ENCODE peak calls at places on chromosome 10, in nine cellular contexts. One of them, this sample, is unnamed.

GRCh38 chr10:25175527-25176420 is 973 bp downstream of the GPR158 start:
- DNase-seq in CD8-positive, alpha-beta memory T cell: no peak
- DNase-seq in iris pigment epithelial cell: peak
- DNase-seq in right lobe of liver: peak
- DNase-seq in right cardiac atrium: no peak
- DNase-seq in DMS153: no peak
- DNase-seq in stimulated activated CD4-positive, alpha-beta T cell treated with anti-CD3 and anti-CD28 coated beads, Interleukin-12 subunit alpha, Interleukin-12 subunit beta, amount 100 ng/mL, for 4 hours: no peak
- DNase-seq in NCI-H510A treated with DMSO at 0.1 percent for 48 hours: no peak
- DNase-seq in ureter: no peak
- DNase-seq in this sample: peak

GRCh38 chr10:120184547-120185337 is 272.3 kb upstream of the PLPP4 start:
- DNase-seq in CD8-positive, alpha-beta memory T cell: no peak
- DNase-seq in iris pigment epithelial cell: no peak
- DNase-seq in right lobe of liver: no peak
- DNase-seq in right cardiac atrium: no peak
- DNase-seq in DMS153: peak
- DNase-seq in stimulated activated CD4-positive, alpha-beta T cell treated with anti-CD3 and anti-CD28 coated beads, Interleukin-12 subunit alpha, Interleukin-12 subunit beta, amount 100 ng/mL, for 4 hours: no peak
- DNase-seq in NCI-H510A treated with DMSO at 0.1 percent for 48 hours: peak
- DNase-seq in ureter: no peak
- DNase-seq in this sample: no peak

GRCh38 chr10:4221315-4221714 is 436.3 kb upstream of the KLF6 start:
- DNase-seq in CD8-positive, alpha-beta memory T cell: no peak
- DNase-seq in iris pigment epithelial cell: peak
- DNase-seq in right lobe of liver: no peak
- DNase-seq in right cardiac atrium: no peak
- DNase-seq in DMS153: no peak
- DNase-seq in stimulated activated CD4-positive, alpha-beta T cell treated with anti-CD3 and anti-CD28 coated beads, Interleukin-12 subunit alpha, Interleukin-12 subunit beta, amount 100 ng/mL, for 4 hours: no peak
- DNase-seq in NCI-H510A treated with DMSO at 0.1 percent for 48 hours: no peak
- DNase-seq in ureter: no peak
- DNase-seq in this sample: no peak

GRCh38 chr10:110399163-110400094 is 94.7 kb upstream of the SMNDC1 start:
- DNase-seq in CD8-positive, alpha-beta memory T cell: no peak
- DNase-seq in iris pigment epithelial cell: peak
- DNase-seq in right lobe of liver: no peak
- DNase-seq in right cardiac atrium: no peak
- DNase-seq in DMS153: no peak
- DNase-seq in stimulated activated CD4-positive, alpha-beta T cell treated with anti-CD3 and anti-CD28 coated beads, Interleukin-12 subunit alpha, Interleukin-12 subunit beta, amount 100 ng/mL, for 4 hours: no peak
- DNase-seq in NCI-H510A treated with DMSO at 0.1 percent for 48 hours: no peak
- DNase-seq in ureter: peak
- DNase-seq in this sample: peak

GRCh38 chr10:121942749-121943148 is 14.9 kb upstream of the ATE1 start:
- DNase-seq in CD8-positive, alpha-beta memory T cell: no peak
- DNase-seq in iris pigment epithelial cell: peak
- DNase-seq in right lobe of liver: no peak
- DNase-seq in right cardiac atrium: no peak
- DNase-seq in DMS153: no peak
- DNase-seq in stimulated activated CD4-positive, alpha-beta T cell treated with anti-CD3 and anti-CD28 coated beads, Interleukin-12 subunit alpha, Interleukin-12 subunit beta, amount 100 ng/mL, for 4 hours: no peak
- DNase-seq in NCI-H510A treated with DMSO at 0.1 percent for 48 hours: no peak
- DNase-seq in ureter: no peak
- DNase-seq in this sample: peak

GRCh38 chr10:19579841-19580240 is 236.4 kb upstream of the PLXDC2 start:
- DNase-seq in CD8-positive, alpha-beta memory T cell: no peak
- DNase-seq in iris pigment epithelial cell: no peak
- DNase-seq in right lobe of liver: no peak
- DNase-seq in right cardiac atrium: no peak
- DNase-seq in DMS153: no peak
- DNase-seq in stimulated activated CD4-positive, alpha-beta T cell treated with anti-CD3 and anti-CD28 coated beads, Interleukin-12 subunit alpha, Interleukin-12 subunit beta, amount 100 ng/mL, for 4 hours: no peak
- DNase-seq in NCI-H510A treated with DMSO at 0.1 percent for 48 hours: no peak
- DNase-seq in ureter: no peak
- DNase-seq in this sample: no peak

GRCh38 chr10:21184216-21184615 is 287.1 kb upstream of the NEBL start:
- DNase-seq in CD8-positive, alpha-beta memory T cell: no peak
- DNase-seq in iris pigment epithelial cell: peak
- DNase-seq in right lobe of liver: no peak
- DNase-seq in right cardiac atrium: no peak
- DNase-seq in DMS153: peak
- DNase-seq in stimulated activated CD4-positive, alpha-beta T cell treated with anti-CD3 and anti-CD28 coated beads, Interleukin-12 subunit alpha, Interleukin-12 subunit beta, amount 100 ng/mL, for 4 hours: no peak
- DNase-seq in NCI-H510A treated with DMSO at 0.1 percent for 48 hours: peak
- DNase-seq in ureter: no peak
- DNase-seq in this sample: peak

GRCh38 chr10:101062231-101063161 is 707 bp downstream of the KAZALD1 start:
- DNase-seq in CD8-positive, alpha-beta memory T cell: peak
- DNase-seq in iris pigment epithelial cell: peak
- DNase-seq in right lobe of liver: peak
- DNase-seq in right cardiac atrium: peak
- DNase-seq in DMS153: peak
- DNase-seq in stimulated activated CD4-positive, alpha-beta T cell treated with anti-CD3 and anti-CD28 coated beads, Interleukin-12 subunit alpha, Interleukin-12 subunit beta, amount 100 ng/mL, for 4 hours: peak
- DNase-seq in NCI-H510A treated with DMSO at 0.1 percent for 48 hours: peak
- DNase-seq in ureter: no peak
- DNase-seq in this sample: peak

GRCh38 chr10:86306628-86307278 is 59.8 kb downstream of the GRID1 start:
- DNase-seq in CD8-positive, alpha-beta memory T cell: no peak
- DNase-seq in iris pigment epithelial cell: peak
- DNase-seq in right lobe of liver: peak
- DNase-seq in right cardiac atrium: no peak
- DNase-seq in DMS153: no peak
- DNase-seq in stimulated activated CD4-positive, alpha-beta T cell treated with anti-CD3 and anti-CD28 coated beads, Interleukin-12 subunit alpha, Interleukin-12 subunit beta, amount 100 ng/mL, for 4 hours: no peak
- DNase-seq in NCI-H510A treated with DMSO at 0.1 percent for 48 hours: no peak
- DNase-seq in ureter: no peak
- DNase-seq in this sample: peak

GRCh38 chr10:50417486-50417905 is 166.2 kb upstream of the ASAH2 start:
- DNase-seq in CD8-positive, alpha-beta memory T cell: no peak
- DNase-seq in iris pigment epithelial cell: no peak
- DNase-seq in right lobe of liver: peak
- DNase-seq in right cardiac atrium: peak
- DNase-seq in DMS153: no peak
- DNase-seq in stimulated activated CD4-positive, alpha-beta T cell treated with anti-CD3 and anti-CD28 coated beads, Interleukin-12 subunit alpha, Interleukin-12 subunit beta, amount 100 ng/mL, for 4 hours: no peak
- DNase-seq in NCI-H510A treated with DMSO at 0.1 percent for 48 hours: no peak
- DNase-seq in ureter: no peak
- DNase-seq in this sample: peak

GRCh38 chr10:28445511-28445910 is 87.4 kb upstream of the WAC start:
- DNase-seq in CD8-positive, alpha-beta memory T cell: no peak
- DNase-seq in iris pigment epithelial cell: no peak
- DNase-seq in right lobe of liver: no peak
- DNase-seq in right cardiac atrium: no peak
- DNase-seq in DMS153: no peak
- DNase-seq in stimulated activated CD4-positive, alpha-beta T cell treated with anti-CD3 and anti-CD28 coated beads, Interleukin-12 subunit alpha, Interleukin-12 subunit beta, amount 100 ng/mL, for 4 hours: no peak
- DNase-seq in NCI-H510A treated with DMSO at 0.1 percent for 48 hours: no peak
- DNase-seq in ureter: no peak
- DNase-seq in this sample: no peak

GRCh38 chr10:48612241-48612943 is 7.5 kb upstream of the ARHGAP22 start:
- DNase-seq in CD8-positive, alpha-beta memory T cell: no peak
- DNase-seq in iris pigment epithelial cell: no peak
- DNase-seq in right lobe of liver: no peak
- DNase-seq in right cardiac atrium: no peak
- DNase-seq in DMS153: no peak
- DNase-seq in stimulated activated CD4-positive, alpha-beta T cell treated with anti-CD3 and anti-CD28 coated beads, Interleukin-12 subunit alpha, Interleukin-12 subunit beta, amount 100 ng/mL, for 4 hours: no peak
- DNase-seq in NCI-H510A treated with DMSO at 0.1 percent for 48 hours: no peak
- DNase-seq in ureter: no peak
- DNase-seq in this sample: no peak

GRCh38 chr10:111481271-111482073 is 404.6 kb downstream of the ADRA2A start:
- DNase-seq in CD8-positive, alpha-beta memory T cell: no peak
- DNase-seq in iris pigment epithelial cell: no peak
- DNase-seq in right lobe of liver: no peak
- DNase-seq in right cardiac atrium: no peak
- DNase-seq in DMS153: no peak
- DNase-seq in stimulated activated CD4-positive, alpha-beta T cell treated with anti-CD3 and anti-CD28 coated beads, Interleukin-12 subunit alpha, Interleukin-12 subunit beta, amount 100 ng/mL, for 4 hours: no peak
- DNase-seq in NCI-H510A treated with DMSO at 0.1 percent for 48 hours: no peak
- DNase-seq in ureter: no peak
- DNase-seq in this sample: no peak

GRCh38 chr10:67663449-67664087 is 32.4 kb downstream of the CTNNA3 start:
- DNase-seq in CD8-positive, alpha-beta memory T cell: no peak
- DNase-seq in iris pigment epithelial cell: no peak
- DNase-seq in right lobe of liver: no peak
- DNase-seq in right cardiac atrium: no peak
- DNase-seq in DMS153: no peak
- DNase-seq in stimulated activated CD4-positive, alpha-beta T cell treated with anti-CD3 and anti-CD28 coated beads, Interleukin-12 subunit alpha, Interleukin-12 subunit beta, amount 100 ng/mL, for 4 hours: no peak
- DNase-seq in NCI-H510A treated with DMSO at 0.1 percent for 48 hours: no peak
- DNase-seq in ureter: no peak
- DNase-seq in this sample: no peak

GRCh38 chr10:66180651-66181318 is 745.1 kb upstream of the LRRTM3 start:
- DNase-seq in CD8-positive, alpha-beta memory T cell: no peak
- DNase-seq in iris pigment epithelial cell: peak
- DNase-seq in right lobe of liver: no peak
- DNase-seq in right cardiac atrium: no peak
- DNase-seq in DMS153: peak
- DNase-seq in stimulated activated CD4-positive, alpha-beta T cell treated with anti-CD3 and anti-CD28 coated beads, Interleukin-12 subunit alpha, Interleukin-12 subunit beta, amount 100 ng/mL, for 4 hours: no peak
- DNase-seq in NCI-H510A treated with DMSO at 0.1 percent for 48 hours: peak
- DNase-seq in ureter: no peak
- DNase-seq in this sample: peak

GRCh38 chr10:96491303-96491702 is 22.4 kb downstream of the TLL2 start:
- DNase-seq in CD8-positive, alpha-beta memory T cell: no peak
- DNase-seq in iris pigment epithelial cell: no peak
- DNase-seq in right lobe of liver: no peak
- DNase-seq in right cardiac atrium: no peak
- DNase-seq in DMS153: no peak
- DNase-seq in stimulated activated CD4-positive, alpha-beta T cell treated with anti-CD3 and anti-CD28 coated beads, Interleukin-12 subunit alpha, Interleukin-12 subunit beta, amount 100 ng/mL, for 4 hours: no peak
- DNase-seq in NCI-H510A treated with DMSO at 0.1 percent for 48 hours: peak
- DNase-seq in ureter: no peak
- DNase-seq in this sample: peak

GRCh38 chr10:75955953-75956352 is 524.5 kb downstream of the LRMDA start:
- DNase-seq in CD8-positive, alpha-beta memory T cell: no peak
- DNase-seq in iris pigment epithelial cell: no peak
- DNase-seq in right lobe of liver: no peak
- DNase-seq in right cardiac atrium: no peak
- DNase-seq in DMS153: no peak
- DNase-seq in stimulated activated CD4-positive, alpha-beta T cell treated with anti-CD3 and anti-CD28 coated beads, Interleukin-12 subunit alpha, Interleukin-12 subunit beta, amount 100 ng/mL, for 4 hours: no peak
- DNase-seq in NCI-H510A treated with DMSO at 0.1 percent for 48 hours: no peak
- DNase-seq in ureter: no peak
- DNase-seq in this sample: no peak

GRCh38 chr10:110762109-110762848 is 109.4 kb upstream of the PDCD4 start:
- DNase-seq in CD8-positive, alpha-beta memory T cell: no peak
- DNase-seq in iris pigment epithelial cell: no peak
- DNase-seq in right lobe of liver: no peak
- DNase-seq in right cardiac atrium: no peak
- DNase-seq in DMS153: peak
- DNase-seq in stimulated activated CD4-positive, alpha-beta T cell treated with anti-CD3 and anti-CD28 coated beads, Interleukin-12 subunit alpha, Interleukin-12 subunit beta, amount 100 ng/mL, for 4 hours: no peak
- DNase-seq in NCI-H510A treated with DMSO at 0.1 percent for 48 hours: peak
- DNase-seq in ureter: no peak
- DNase-seq in this sample: no peak

GRCh38 chr10:85611093-85611740 is 755.4 kb downstream of the GRID1 start:
- DNase-seq in CD8-positive, alpha-beta memory T cell: no peak
- DNase-seq in iris pigment epithelial cell: no peak
- DNase-seq in right lobe of liver: no peak
- DNase-seq in right cardiac atrium: no peak
- DNase-seq in DMS153: no peak
- DNase-seq in stimulated activated CD4-positive, alpha-beta T cell treated with anti-CD3 and anti-CD28 coated beads, Interleukin-12 subunit alpha, Interleukin-12 subunit beta, amount 100 ng/mL, for 4 hours: no peak
- DNase-seq in NCI-H510A treated with DMSO at 0.1 percent for 48 hours: no peak
- DNase-seq in ureter: peak
- DNase-seq in this sample: no peak

GRCh38 chr10:70272925-70273316 is 10.9 kb downstream of the NPFFR1 start:
- DNase-seq in CD8-positive, alpha-beta memory T cell: no peak
- DNase-seq in iris pigment epithelial cell: peak
- DNase-seq in right lobe of liver: no peak
- DNase-seq in right cardiac atrium: no peak
- DNase-seq in DMS153: peak
- DNase-seq in stimulated activated CD4-positive, alpha-beta T cell treated with anti-CD3 and anti-CD28 coated beads, Interleukin-12 subunit alpha, Interleukin-12 subunit beta, amount 100 ng/mL, for 4 hours: no peak
- DNase-seq in NCI-H510A treated with DMSO at 0.1 percent for 48 hours: peak
- DNase-seq in ureter: no peak
- DNase-seq in this sample: peak

GRCh38 chr10:13827418-13827817 is 240.7 kb downstream of the PRPF18 start:
- DNase-seq in CD8-positive, alpha-beta memory T cell: no peak
- DNase-seq in iris pigment epithelial cell: peak
- DNase-seq in right lobe of liver: no peak
- DNase-seq in right cardiac atrium: no peak
- DNase-seq in DMS153: no peak
- DNase-seq in stimulated activated CD4-positive, alpha-beta T cell treated with anti-CD3 and anti-CD28 coated beads, Interleukin-12 subunit alpha, Interleukin-12 subunit beta, amount 100 ng/mL, for 4 hours: no peak
- DNase-seq in NCI-H510A treated with DMSO at 0.1 percent for 48 hours: no peak
- DNase-seq in ureter: no peak
- DNase-seq in this sample: peak

GRCh38 chr10:110706690-110707098 is 62.6 kb downstream of the RBM20 start:
- DNase-seq in CD8-positive, alpha-beta memory T cell: no peak
- DNase-seq in iris pigment epithelial cell: peak
- DNase-seq in right lobe of liver: no peak
- DNase-seq in right cardiac atrium: no peak
- DNase-seq in DMS153: no peak
- DNase-seq in stimulated activated CD4-positive, alpha-beta T cell treated with anti-CD3 and anti-CD28 coated beads, Interleukin-12 subunit alpha, Interleukin-12 subunit beta, amount 100 ng/mL, for 4 hours: no peak
- DNase-seq in NCI-H510A treated with DMSO at 0.1 percent for 48 hours: no peak
- DNase-seq in ureter: no peak
- DNase-seq in this sample: peak

GRCh38 chr10:22427890-22428571 is 82.7 kb downstream of the SPAG6 start:
- DNase-seq in CD8-positive, alpha-beta memory T cell: no peak
- DNase-seq in iris pigment epithelial cell: peak
- DNase-seq in right lobe of liver: no peak
- DNase-seq in right cardiac atrium: no peak
- DNase-seq in DMS153: peak
- DNase-seq in stimulated activated CD4-positive, alpha-beta T cell treated with anti-CD3 and anti-CD28 coated beads, Interleukin-12 subunit alpha, Interleukin-12 subunit beta, amount 100 ng/mL, for 4 hours: no peak
- DNase-seq in NCI-H510A treated with DMSO at 0.1 percent for 48 hours: peak
- DNase-seq in ureter: no peak
- DNase-seq in this sample: peak

GRCh38 chr10:22319559-22320558 is 1.0 kb upstream of the BMI1 start:
- DNase-seq in CD8-positive, alpha-beta memory T cell: no peak
- DNase-seq in iris pigment epithelial cell: peak
- DNase-seq in right lobe of liver: no peak
- DNase-seq in right cardiac atrium: no peak
- DNase-seq in DMS153: no peak
- DNase-seq in stimulated activated CD4-positive, alpha-beta T cell treated with anti-CD3 and anti-CD28 coated beads, Interleukin-12 subunit alpha, Interleukin-12 subunit beta, amount 100 ng/mL, for 4 hours: no peak
- DNase-seq in NCI-H510A treated with DMSO at 0.1 percent for 48 hours: no peak
- DNase-seq in ureter: no peak
- DNase-seq in this sample: no peak

GRCh38 chr10:97601268-97602215 is 12.0 kb downstream of the C10orf62 start:
- DNase-seq in CD8-positive, alpha-beta memory T cell: no peak
- DNase-seq in iris pigment epithelial cell: no peak
- DNase-seq in right lobe of liver: no peak
- DNase-seq in right cardiac atrium: no peak
- DNase-seq in DMS153: no peak
- DNase-seq in stimulated activated CD4-positive, alpha-beta T cell treated with anti-CD3 and anti-CD28 coated beads, Interleukin-12 subunit alpha, Interleukin-12 subunit beta, amount 100 ng/mL, for 4 hours: no peak
- DNase-seq in NCI-H510A treated with DMSO at 0.1 percent for 48 hours: no peak
- DNase-seq in ureter: no peak
- DNase-seq in this sample: no peak

GRCh38 chr10:45040921-45041320 is 40.2 kb downstream of the ZNF22 start:
- DNase-seq in CD8-positive, alpha-beta memory T cell: no peak
- DNase-seq in iris pigment epithelial cell: peak
- DNase-seq in right lobe of liver: no peak
- DNase-seq in right cardiac atrium: no peak
- DNase-seq in DMS153: no peak
- DNase-seq in stimulated activated CD4-positive, alpha-beta T cell treated with anti-CD3 and anti-CD28 coated beads, Interleukin-12 subunit alpha, Interleukin-12 subunit beta, amount 100 ng/mL, for 4 hours: no peak
- DNase-seq in NCI-H510A treated with DMSO at 0.1 percent for 48 hours: no peak
- DNase-seq in ureter: no peak
- DNase-seq in this sample: peak

GRCh38 chr10:21014141-21014540 is 117.0 kb upstream of the NEBL start:
- DNase-seq in CD8-positive, alpha-beta memory T cell: no peak
- DNase-seq in iris pigment epithelial cell: no peak
- DNase-seq in right lobe of liver: no peak
- DNase-seq in right cardiac atrium: no peak
- DNase-seq in DMS153: no peak
- DNase-seq in stimulated activated CD4-positive, alpha-beta T cell treated with anti-CD3 and anti-CD28 coated beads, Interleukin-12 subunit alpha, Interleukin-12 subunit beta, amount 100 ng/mL, for 4 hours: no peak
- DNase-seq in NCI-H510A treated with DMSO at 0.1 percent for 48 hours: no peak
- DNase-seq in ureter: no peak
- DNase-seq in this sample: no peak

GRCh38 chr10:28677889-28678686 is 767 bp downstream of the BAMBI start:
- DNase-seq in CD8-positive, alpha-beta memory T cell: peak
- DNase-seq in iris pigment epithelial cell: peak
- DNase-seq in right lobe of liver: peak
- DNase-seq in right cardiac atrium: peak
- DNase-seq in DMS153: no peak
- DNase-seq in stimulated activated CD4-positive, alpha-beta T cell treated with anti-CD3 and anti-CD28 coated beads, Interleukin-12 subunit alpha, Interleukin-12 subunit beta, amount 100 ng/mL, for 4 hours: peak
- DNase-seq in NCI-H510A treated with DMSO at 0.1 percent for 48 hours: peak
- DNase-seq in ureter: no peak
- DNase-seq in this sample: peak

GRCh38 chr10:4426866-4427265 is 399.1 kb upstream of the AKR1E2 start:
- DNase-seq in CD8-positive, alpha-beta memory T cell: no peak
- DNase-seq in iris pigment epithelial cell: no peak
- DNase-seq in right lobe of liver: no peak
- DNase-seq in right cardiac atrium: no peak
- DNase-seq in DMS153: no peak
- DNase-seq in stimulated activated CD4-positive, alpha-beta T cell treated with anti-CD3 and anti-CD28 coated beads, Interleukin-12 subunit alpha, Interleukin-12 subunit beta, amount 100 ng/mL, for 4 hours: no peak
- DNase-seq in NCI-H510A treated with DMSO at 0.1 percent for 48 hours: no peak
- DNase-seq in ureter: no peak
- DNase-seq in this sample: no peak

GRCh38 chr10:103668351-103669242 is 175.1 kb downstream of the NEURL1 start:
- DNase-seq in CD8-positive, alpha-beta memory T cell: no peak
- DNase-seq in iris pigment epithelial cell: peak
- DNase-seq in right lobe of liver: no peak
- DNase-seq in right cardiac atrium: peak
- DNase-seq in DMS153: no peak
- DNase-seq in stimulated activated CD4-positive, alpha-beta T cell treated with anti-CD3 and anti-CD28 coated beads, Interleukin-12 subunit alpha, Interleukin-12 subunit beta, amount 100 ng/mL, for 4 hours: no peak
- DNase-seq in NCI-H510A treated with DMSO at 0.1 percent for 48 hours: no peak
- DNase-seq in ureter: peak
- DNase-seq in this sample: peak

GRCh38 chr10:22022257-22023051 is 18.9 kb upstream of the DNAJC1 start:
- DNase-seq in CD8-positive, alpha-beta memory T cell: peak
- DNase-seq in iris pigment epithelial cell: no peak
- DNase-seq in right lobe of liver: no peak
- DNase-seq in right cardiac atrium: peak
- DNase-seq in DMS153: no peak
- DNase-seq in stimulated activated CD4-positive, alpha-beta T cell treated with anti-CD3 and anti-CD28 coated beads, Interleukin-12 subunit alpha, Interleukin-12 subunit beta, amount 100 ng/mL, for 4 hours: peak
- DNase-seq in NCI-H510A treated with DMSO at 0.1 percent for 48 hours: no peak
- DNase-seq in ureter: no peak
- DNase-seq in this sample: peak

This sample was measured in fibroblast of pulmonary artery.